ENCODE peak calls at places on chromosomes 11 and 22, in eight cellular contexts. W is transverse colon, K is uterus, F is tibial nerve, X is A549, Y is suprapubic skin, Z is heart left ventricle, H is K562. P is an unnamed sample.

GRCh38 chr22:20673341-20674195 is 100.3 kb upstream of the SERPIND1 start:
- DNase-seq in K (no peak), X (no peak), W (no peak), Y (no peak), F (no peak), Z (no peak), H (no peak), P (no peak)

GRCh38 chr11:130405428-130405827 is 23.0 kb downstream of the ADAMTS8 start:
- DNase-seq in K (no peak), W (no peak), H (no peak), Y (no peak), X (no peak), F (no peak), Z (no peak), P (no peak)

GRCh38 chr22:38706885-38707180 is 1.1 kb downstream of the GTPBP1 start:
- DNase-seq in K (no peak), F (no peak), W (no peak), X (no peak), H (no peak), Z (no peak), Y (no peak), P (no peak)

GRCh38 chr22:46352691-46353386 is 17.3 kb downstream of the TRMU start:
- DNase-seq in W (peak), X (peak), Y (no peak), Z (peak), F (no peak), K (no peak), H (no peak), P (peak)

GRCh38 chr11:75063732-75064314 is 32.9 kb downstream of the OR2AT4 start:
- DNase-seq in Z (no peak), X (no peak), W (no peak), H (no peak), F (no peak), Y (no peak), K (no peak), P (no peak)

GRCh38 chr11:72048718-72049460 is 31.5 kb downstream of the NUMA1 start:
- DNase-seq in X (no peak), Y (no peak), H (no peak), K (no peak), F (no peak), W (no peak), Z (no peak), P (no peak)

GRCh38 chr11:19281041-19281440 is 40.3 kb upstream of the E2F8 start:
- DNase-seq in Z (no peak), F (no peak), H (no peak), Y (no peak), X (no peak), K (no peak), W (no peak), P (no peak)

GRCh38 chr11:4156571-4156970 is 62.0 kb downstream of the RRM1 start:
- DNase-seq in F (no peak), Y (no peak), Z (no peak), W (no peak), H (no peak), K (no peak), X (no peak), P (no peak)

GRCh38 chr11:117327567-117328413 is at the start of gene CEP164:
- DNase-seq in Z (peak), F (peak), K (peak), Y (peak), H (peak), X (peak), W (peak), P (peak)

GRCh38 chr11:100681064-100681502 is 6.0 kb upstream of the ARHGAP42 start:
- DNase-seq in F (peak), K (peak), H (peak), Z (peak), Y (no peak), X (no peak), W (peak), P (no peak)

GRCh38 chr22:41524809-41525449 is 19.3 kb downstream of the POLR3H start:
- DNase-seq in X (no peak), Y (peak), W (peak), Z (no peak), H (no peak), K (no peak), F (no peak), P (no peak)

GRCh38 chr11:88042238-88043032 is 132.8 kb downstream of the RAB38 start:
- DNase-seq in Z (no peak), K (no peak), W (no peak), Y (no peak), F (no peak), X (no peak), H (no peak), P (no peak)

GRCh38 chr22:23248583-23248982 is 68.3 kb downstream of the BCR start:
- DNase-seq in Y (no peak), F (no peak), H (peak), Z (no peak), X (no peak), K (no peak), W (no peak), P (no peak)

GRCh38 chr22:38802671-38803121 is 8.8 kb upstream of the DNAL4 start:
- DNase-seq in W (peak), H (no peak), F (peak), X (peak), Z (peak), K (peak), Y (no peak), P (peak)

GRCh38 chr22:46036558-46037408 is 59.8 kb upstream of the WNT7B start:
- DNase-seq in W (peak), H (peak), F (no peak), X (peak), Z (peak), Y (peak), K (peak), P (no peak)

GRCh38 chr11:17887779-17888178 is 125.1 kb downstream of the SERGEF start:
- DNase-seq in Z (no peak), F (no peak), W (no peak), K (no peak), H (no peak), Y (no peak), X (no peak), P (no peak)

GRCh38 chr11:46248270-46249102 is 29.0 kb upstream of the CREB3L1 start:
- DNase-seq in Z (no peak), X (peak), K (no peak), H (peak), F (no peak), W (no peak), Y (no peak), P (peak)

GRCh38 chr11:112564228-112564955 is 303.7 kb upstream of the PLET1 start:
- DNase-seq in F (peak), Y (no peak), K (no peak), W (peak), Z (peak), H (no peak), X (no peak), P (peak)

GRCh38 chr11:79363261-79363660 is 77.6 kb downstream of the TENM4 start:
- DNase-seq in Y (no peak), X (no peak), Z (no peak), K (no peak), W (no peak), F (no peak), H (no peak), P (no peak)

GRCh38 chr22:27990451-27990840 is 71.4 kb upstream of the PITPNB start:
- DNase-seq in K (no peak), Z (no peak), F (no peak), X (no peak), W (no peak), H (no peak), Y (peak), P (no peak)

GRCh38 chr11:117273550-117274289 is 17.4 kb upstream of the BACE1-AS start:
- DNase-seq in Z (no peak), X (no peak), F (no peak), W (no peak), H (no peak), Y (no peak), K (no peak), P (peak)

GRCh38 chr22:29799217-29799680 is 32.1 kb downstream of the UQCR10 start:
- DNase-seq in K (peak), Z (peak), W (peak), X (peak), H (peak), Y (peak), F (peak), P (peak)

GRCh38 chr22:49954354-49954753 is 6.2 kb upstream of the PIM3 start:
- DNase-seq in K (no peak), F (no peak), H (no peak), W (no peak), X (no peak), Z (peak), Y (no peak), P (no peak)
- TF ChIP-seq POLR2A in K (no peak), F (no peak), H (no peak), W (no peak), X (no peak), Z (no peak), Y (no peak), P (no peak)

DNA sequence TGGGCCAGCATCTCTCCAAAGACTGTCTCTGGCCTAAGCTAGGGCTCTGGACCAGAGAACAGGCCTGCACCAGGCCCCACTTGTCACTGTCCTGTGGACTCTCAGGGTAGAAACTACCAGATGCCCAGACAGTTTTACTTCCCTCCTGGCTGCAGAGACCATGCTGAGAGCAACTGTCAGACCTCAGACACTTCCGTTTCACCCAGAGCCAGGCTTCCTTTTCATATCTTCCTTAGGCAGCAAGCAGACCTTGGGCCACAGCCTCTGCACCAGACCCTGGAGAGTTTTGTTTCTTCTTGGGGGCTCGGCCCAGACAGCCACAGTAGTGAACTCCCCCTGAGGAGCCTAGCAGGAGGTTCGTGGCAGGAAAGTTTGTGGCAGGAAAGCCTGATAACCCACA is 12.1 kb upstream of the FCHSD2 start:
- DNase-seq in Z (no peak), F (no peak), Y (peak), X (no peak), W (peak), K (no peak), H (peak), P (no peak)
- TF ChIP-seq POLR2A in Z (no peak), F (no peak), Y (no peak), X (no peak), W (no peak), K (no peak), H (no peak), P (no peak)

DNA sequence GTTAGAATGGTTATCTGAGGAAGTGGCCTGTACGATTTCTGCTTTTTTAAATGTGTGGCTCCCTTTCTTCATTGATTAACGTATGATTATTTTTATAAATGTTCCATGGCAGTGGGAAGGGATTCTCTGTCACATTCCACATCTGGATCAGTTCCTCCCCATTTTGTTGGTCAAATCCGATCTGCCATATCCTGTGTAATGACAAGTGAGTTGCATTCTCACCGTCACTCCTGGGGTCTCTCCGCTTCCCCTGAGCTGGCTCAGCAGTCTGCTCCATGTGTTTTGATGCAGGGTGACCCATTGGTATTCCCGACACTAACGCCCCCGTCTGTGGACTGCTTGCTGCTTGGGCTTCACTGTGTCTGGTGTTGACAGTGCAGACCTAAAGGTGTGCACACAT is 20.4 kb downstream of the NEAT1 start:
- DNase-seq in Y (no peak), W (no peak), H (peak), X (no peak), F (no peak), K (peak), Z (no peak), P (no peak)
- TF ChIP-seq POLR2A in Y (no peak), W (no peak), H (no peak), X (no peak), F (no peak), K (no peak), Z (no peak), P (no peak)

GRCh38 chr11:119672597-119672996 is 56.4 kb downstream of the NECTIN1 start:
- DNase-seq in Z (no peak), X (no peak), K (no peak), W (no peak), F (no peak), Y (no peak), H (no peak), P (no peak)

GRCh38 chr11:119671561-119672015 is 57.4 kb downstream of the NECTIN1 start:
- DNase-seq in X (no peak), W (no peak), Z (peak), F (no peak), Y (no peak), K (no peak), H (no peak), P (no peak)

GRCh38 chr11:119676461-119677020 is 52.5 kb downstream of the NECTIN1 start:
- DNase-seq in X (no peak), Z (no peak), F (no peak), W (no peak), K (no peak), Y (no peak), H (no peak), P (no peak)

GRCh38 chr11:119671048-119671447 is 58.0 kb downstream of the NECTIN1 start:
- DNase-seq in Y (no peak), F (peak), K (peak), X (no peak), W (peak), H (no peak), Z (peak), P (no peak)

GRCh38 chr11:119673389-119674336 is 55.3 kb downstream of the NECTIN1 start:
- DNase-seq in Y (no peak), X (no peak), K (no peak), W (peak), Z (no peak), F (no peak), H (peak), P (no peak)
- TF ChIP-seq POLR2A in Y (no peak), X (no peak), K (no peak), W (no peak), Z (no peak), F (no peak), H (no peak), P (no peak)